ENCODE peak calls at places on chromosomes 13 and 19, in six cellular contexts. N is cardiac fibroblast, Q is GM23338, J is HTR-8/SVneo, A is aorta, I is NCI-H526 treated with DMSO at 0.1 percent for 48 hours. G is an unnamed sample.

GRCh38 chr19:8449830-8450229 is 5.1 kb downstream of the HNRNPM start:
- DNase-seq in Q (peak), N (no peak), J (no peak), A (no peak), I (no peak), G (no peak)

GRCh38 chr19:6811906-6812305 is 39.4 kb downstream of the VAV1 start:
- DNase-seq in I (no peak), Q (peak), N (peak), A (no peak), J (peak), G (no peak)

GRCh38 chr19:19022380-19022961 is 10.8 kb downstream of the SUGP2 start:
- DNase-seq in J (no peak), N (no peak), I (no peak), Q (no peak), A (no peak), G (no peak)

GRCh38 chr19:1064661-1065605 is 2.0 kb upstream of the ARHGAP45 start:
- DNase-seq in Q (peak), A (peak), N (peak), J (no peak), I (no peak), G (peak)

GRCh38 chr19:50358483-50359431 is 6.7 kb downstream of the NAPSA start:
- DNase-seq in I (no peak), Q (no peak), N (peak), A (peak), J (peak), G (peak)

GRCh38 chr13:105908581-105908980 is 626.9 kb downstream of the EFNB2 start:
- DNase-seq in Q (no peak), J (no peak), I (no peak), N (no peak), A (no peak), G (no peak)

GRCh38 chr19:3409346-3410064 is 43.1 kb downstream of the NFIC start:
- DNase-seq in Q (no peak), N (no peak), I (no peak), J (no peak), A (peak), G (no peak)

GRCh38 chr13:45446181-45446580 is 18.6 kb upstream of the COG3 start:
- DNase-seq in I (no peak), N (peak), Q (no peak), J (peak), A (no peak), G (no peak)

GRCh38 chr13:65808061-65808460 is 1422.1 kb downstream of the PCDH9 start:
- DNase-seq in J (peak), Q (no peak), A (no peak), I (no peak), N (peak), G (no peak)

GRCh38 chr19:30557212-30557611 is 185.0 kb downstream of the ZNF536 start:
- DNase-seq in J (no peak), Q (no peak), I (no peak), A (no peak), N (no peak), G (no peak)

GRCh38 chr19:1481224-1481892 is 2.3 kb upstream of the C19orf25 start:
- DNase-seq in Q (no peak), I (no peak), J (no peak), A (no peak), N (no peak), G (no peak)

GRCh38 chr19:18541258-18541991 is 1.9 kb downstream of the FKBP8 start:
- DNase-seq in I (no peak), N (peak), J (no peak), A (no peak), Q (no peak), G (no peak)

GRCh38 chr19:30686252-30686762 is 314.1 kb downstream of the ZNF536 start:
- DNase-seq in J (no peak), A (no peak), I (no peak), N (peak), Q (peak), G (no peak)

GRCh38 chr13:27679896-27680295 is 58.2 kb downstream of the POLR1D start:
- DNase-seq in I (no peak), J (no peak), Q (no peak), A (no peak), N (no peak), G (no peak)

GRCh38 chr13:28401303-28402056 is 93.4 kb downstream of the FLT1 start:
- DNase-seq in J (no peak), I (no peak), N (peak), Q (no peak), A (no peak), G (no peak)